ENCODE peak calls at places on chromosomes 1 and 21, in eight cellular contexts. C is fibroblast of lung, K is WTC11, U is tibial nerve, A is cardiac fibroblast, O is fibroblast of the aortic adventitia, E is heart right ventricle, X is heart left ventricle. L is an unnamed sample.
A peak's percentile ranks its signal among the peaks of the same experiment; 100 is the strongest.

GRCh38 chr1:234535763-234536515 is 57.0 kb upstream of the TARBP1 start:
- DNase-seq in C (peak; percentile 61), K (no peak), U (peak; percentile 63), A (peak; percentile 78), O (peak; percentile 67), E (peak; percentile 84), X (no peak), L (no peak)

GRCh38 chr21:37532868-37533780 is 166.6 kb downstream of the DYRK1A start:
- DNase-seq in C (peak; percentile 76), K (peak; percentile 16), U (no peak), A (peak; percentile 41), O (peak; percentile 15), E (no peak), X (no peak), L (no peak)

GRCh38 chr1:48470506-48470905 is 1.5 kb downstream of the SPATA6 start:
- DNase-seq in C (peak; percentile 37), K (peak; percentile 17), U (peak; percentile 39), A (peak; percentile 55), O (no peak), E (peak; percentile 47), X (no peak), L (peak; percentile 11)

GRCh38 chr1:114712987-114713386 is 3.6 kb downstream of the NRAS start:
- DNase-seq in C (no peak), K (no peak), U (no peak), A (no peak), O (no peak), E (no peak), X (no peak), L (no peak)

GRCh38 chr1:41607810-41608209 is 123.3 kb upstream of the EDN2 start:
- DNase-seq in C (no peak), K (no peak), U (no peak), A (no peak), O (no peak), E (no peak), X (no peak), L (no peak)

GRCh38 chr1:26689504-26689903 is 6.3 kb upstream of the ARID1A start:
- DNase-seq in C (no peak), K (no peak), U (no peak), A (no peak), O (no peak), E (no peak), X (no peak), L (no peak)

GRCh38 chr1:65694933-65695332 is 97.8 kb upstream of the PDE4B start:
- DNase-seq in C (no peak), K (no peak), U (no peak), A (no peak), O (no peak), E (no peak), X (no peak), L (no peak)

GRCh38 chr1:58331156-58331555 is 215.4 kb downstream of the OMA1 start:
- DNase-seq in C (peak; percentile 41), K (no peak), U (no peak), A (peak; percentile 1), O (no peak), E (no peak), X (no peak), L (no peak)

GRCh38 chr21:16811011-16811410 is 701.8 kb upstream of the CXADR start:
- DNase-seq in C (no peak), K (no peak), U (no peak), A (no peak), O (peak; percentile 10), E (no peak), X (no peak), L (no peak)

GRCh38 chr1:226762988-226763740 is 24.1 kb upstream of the ITPKB start:
- DNase-seq in C (no peak), K (no peak), U (no peak), A (no peak), O (no peak), E (no peak), X (no peak), L (no peak)

GRCh38 chr1:226764533-226764932 is 25.5 kb upstream of the ITPKB start:
- DNase-seq in C (no peak), K (no peak), U (no peak), A (no peak), O (no peak), E (no peak), X (no peak), L (no peak)

GRCh38 chr1:226762055-226762454 is 23.0 kb upstream of the ITPKB start:
- DNase-seq in C (no peak), K (no peak), U (no peak), A (no peak), O (no peak), E (no peak), X (no peak), L (no peak)

GRCh38 chr1:226763741-226764264 is 24.7 kb upstream of the ITPKB start:
- DNase-seq in C (peak; percentile 90), K (peak; percentile 33), U (no peak), A (peak; percentile 86), O (peak; percentile 66), E (no peak), X (no peak), L (peak; percentile 10)

GRCh38 chr1:226766565-226766964 is 27.5 kb upstream of the ITPKB start:
- DNase-seq in C (no peak), K (no peak), U (no peak), A (no peak), O (no peak), E (no peak), X (no peak), L (no peak)
- TF ChIP-seq CTCF in C (no peak), K (no peak), U (no peak), A (no peak), O (no peak), E (no peak), X (no peak), L (no peak)

GRCh38 chr1:178397678-178398077 is 99.1 kb downstream of the CLEC20A start:
- DNase-seq in C (peak; percentile 25), K (no peak), U (no peak), A (peak; percentile 36), O (peak; percentile 19), E (no peak), X (no peak), L (no peak)

GRCh38 chr1:178399177-178399728 is 97.5 kb downstream of the CLEC20A start:
- DNase-seq in C (no peak), K (no peak), U (no peak), A (no peak), O (no peak), E (no peak), X (no peak), L (no peak)

GRCh38 chr1:178393370-178393769 is 103.4 kb downstream of the CLEC20A start:
- DNase-seq in C (no peak), K (no peak), U (no peak), A (no peak), O (no peak), E (no peak), X (no peak), L (no peak)

GRCh38 chr1:178396789-178397188 is 100.0 kb downstream of the CLEC20A start:
- DNase-seq in C (no peak), K (no peak), U (no peak), A (no peak), O (no peak), E (no peak), X (no peak), L (no peak)
- TF ChIP-seq CTCF in C (peak; percentile 3), K (no peak), U (no peak), A (peak; percentile 7), O (peak; percentile 14), E (no peak), X (no peak), L (peak; percentile 40)

GRCh38 chr1:236994450-236994849 is 9.8 kb downstream of the MT1HL1 start:
- DNase-seq in C (no peak), K (no peak), U (no peak), A (no peak), O (no peak), E (no peak), X (no peak), L (no peak)

GRCh38 chr1:236989290-236990051 is 14.8 kb downstream of the MT1HL1 start:
- DNase-seq in C (no peak), K (no peak), U (no peak), A (no peak), O (no peak), E (no peak), X (no peak), L (no peak)

GRCh38 chr1:236992449-236992848 is 11.8 kb downstream of the MT1HL1 start:
- DNase-seq in C (no peak), K (no peak), U (no peak), A (no peak), O (no peak), E (no peak), X (no peak), L (no peak)

DNA sequence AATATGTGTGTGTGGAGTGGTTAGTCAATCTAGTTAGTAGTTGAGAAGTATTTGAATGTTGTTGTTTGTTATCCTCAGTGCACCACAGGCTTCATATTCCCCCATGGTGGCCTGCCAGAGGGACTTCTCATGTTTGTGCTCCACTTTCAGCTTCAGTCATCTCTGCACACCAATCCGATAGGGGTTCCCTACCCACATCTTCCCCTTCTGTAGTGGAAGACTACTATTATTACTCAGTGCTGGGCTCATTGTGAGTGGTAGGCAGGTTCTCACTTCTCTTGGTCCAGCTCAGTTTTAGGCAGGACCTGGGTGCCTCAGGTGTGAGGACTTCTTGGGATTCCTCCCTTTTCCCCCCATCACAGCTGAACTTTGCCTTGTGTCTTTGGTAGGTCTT is 14.2 kb downstream of the MT1HL1 start:
- DNase-seq in C (no peak), K (no peak), U (no peak), A (no peak), O (no peak), E (no peak), X (no peak), L (no peak)
- TF ChIP-seq CTCF in C (no peak), K (no peak), U (no peak), A (no peak), O (no peak), E (no peak), X (no peak), L (no peak)

GRCh38 chr1:99438656-99439055 is 174.4 kb downstream of the PLPPR4 start:
- DNase-seq in C (peak; percentile 39), K (no peak), U (no peak), A (no peak), O (no peak), E (no peak), X (no peak), L (no peak)

GRCh38 chr1:99445486-99445885 is 181.2 kb downstream of the PLPPR4 start:
- DNase-seq in C (peak; percentile 87), K (no peak), U (no peak), A (peak; percentile 60), O (peak; percentile 72), E (no peak), X (no peak), L (no peak)

DNA sequence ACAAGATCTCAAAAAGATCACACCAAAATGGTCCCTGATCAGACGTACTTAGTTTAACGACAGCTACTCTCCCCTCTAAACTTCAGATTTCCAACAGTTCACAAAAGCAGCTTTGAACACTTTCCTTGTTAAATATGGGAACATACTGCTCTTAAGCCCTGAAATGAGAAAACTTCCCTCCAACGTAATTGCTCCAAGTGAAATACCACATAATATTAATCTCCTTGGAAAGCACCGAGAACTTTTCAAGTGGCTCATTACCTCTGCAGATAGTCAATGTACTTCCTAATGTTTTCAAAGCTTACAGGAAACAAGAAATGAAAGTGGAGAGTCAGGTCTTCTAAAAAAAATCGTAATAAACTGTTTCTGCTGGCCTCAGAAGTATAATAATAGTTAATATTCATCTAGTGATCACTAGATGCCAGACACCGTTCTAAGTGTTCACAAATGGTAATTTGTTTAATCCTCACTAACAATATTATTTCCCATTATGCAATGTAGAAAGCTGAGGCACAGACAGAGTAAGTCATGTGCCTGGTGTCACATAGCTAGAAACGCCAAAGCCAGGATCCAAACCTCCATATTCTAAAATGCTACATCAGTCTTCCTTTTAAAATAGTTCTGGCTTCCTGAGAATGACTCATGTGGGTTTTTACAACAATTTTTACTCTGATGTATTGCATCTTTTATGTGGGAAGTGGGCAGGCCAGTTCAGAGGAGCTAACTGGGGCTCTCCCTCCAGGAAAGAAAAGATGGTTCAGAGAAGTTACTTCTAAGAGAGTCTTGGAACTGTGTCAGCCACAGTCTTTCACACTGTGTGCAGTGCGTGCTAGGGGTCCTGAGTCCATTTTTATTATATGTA is 177.2 kb downstream of the PLPPR4 start:
- DNase-seq in C (peak; percentile 85), K (no peak), U (no peak), A (peak; percentile 51), O (peak; percentile 38), E (no peak), X (no peak), L (no peak)
- TF ChIP-seq CTCF in C (no peak), K (no peak), U (no peak), A (no peak), O (no peak), E (no peak), X (no peak), L (no peak)

L was measured in endothelial cell.